ENCODE peak calls at places on chromosomes 1 and 21, in eight cellular contexts. G, T, O, P, K, F, X and S are unnamed samples.

GRCh38 chr21:29305068-29305467 is 6.3 kb downstream of the BACH1 start:
- DNase-seq in F (no peak), T (no peak), G (no peak), O (no peak), X (no peak), P (no peak), K (no peak), S (no peak)

GRCh38 chr1:53577141-53578100 is 118.2 kb downstream of the DMRTB1 start:
- DNase-seq in T (no peak), K (no peak), F (no peak), P (no peak), X (no peak), G (no peak), O (peak; percentile 6), S (no peak)

GRCh38 chr1:61244114-61244513 is 161.8 kb downstream of the NFIA start:
- DNase-seq in X (no peak), T (no peak), F (peak; percentile 45), K (no peak), P (no peak), G (no peak), O (no peak), S (no peak)

GRCh38 chr1:61097326-61097725 is 15.0 kb downstream of the NFIA start:
- DNase-seq in P (no peak), G (no peak), T (no peak), K (no peak), X (no peak), F (peak; percentile 55), O (no peak), S (no peak)

GRCh38 chr1:77847621-77848080 is 40.8 kb upstream of the NEXN start:
- DNase-seq in O (no peak), P (no peak), F (no peak), G (no peak), T (no peak), X (no peak), K (no peak), S (no peak)

GRCh38 chr1:201357636-201358348 is 19.7 kb downstream of the TNNT2 start:
- DNase-seq in G (no peak), T (no peak), O (no peak), F (no peak), P (no peak), X (no peak), K (no peak), S (no peak)

GRCh38 chr1:234617986-234618725 is 8.2 kb upstream of the IRF2BP2 start:
- DNase-seq in X (no peak), K (no peak), G (no peak), O (no peak), F (peak; percentile 87), P (no peak), T (no peak), S (no peak)

GRCh38 chr1:182625716-182626504 is 21.7 kb upstream of the RGS16 start:
- DNase-seq in F (no peak), O (no peak), T (no peak), G (no peak), P (no peak), X (no peak), K (no peak), S (no peak)

GRCh38 chr1:151189638-151190445 is at the start of gene VPS72:
- DNase-seq in T (peak; percentile 93), P (peak; percentile 90), F (peak; percentile 72), X (peak; percentile 89), G (peak; percentile 85), K (peak; percentile 90), O (peak; percentile 82), S (peak; percentile 85)

GRCh38 chr1:240667351-240667750 is 55.4 kb upstream of the GREM2 start:
- DNase-seq in G (no peak), O (no peak), F (no peak), T (no peak), X (no peak), K (no peak), P (no peak), S (no peak)

GRCh38 chr1:87386217-87386790 is 57.6 kb downstream of the LMO4 start:
- DNase-seq in F (no peak), P (no peak), K (peak; percentile 74), X (no peak), G (no peak), O (no peak), T (no peak), S (no peak)

GRCh38 chr1:226111865-226112395 is 49.4 kb downstream of the H3-3A start:
- DNase-seq in T (no peak), F (no peak), G (no peak), O (no peak), X (no peak), K (no peak), P (no peak), S (no peak)

GRCh38 chr1:5947071-5947821 is 45.0 kb downstream of the NPHP4 start:
- DNase-seq in K (no peak), X (no peak), P (no peak), G (no peak), O (no peak), T (no peak), F (no peak), S (no peak)

GRCh38 chr1:113205980-113206766 is 133.2 kb downstream of the LRIG2 start:
- DNase-seq in F (no peak), X (no peak), T (no peak), K (no peak), P (no peak), G (no peak), O (no peak), S (no peak)

GRCh38 chr1:186094170-186094569 is 280.9 kb downstream of the TPR start:
- DNase-seq in O (no peak), P (no peak), G (no peak), F (no peak), K (no peak), T (no peak), X (no peak), S (no peak)

GRCh38 chr21:43340491-43341348 is 86.2 kb downstream of the SIK1 start:
- DNase-seq in G (no peak), F (peak; percentile 51), O (no peak), K (peak; percentile 53), X (no peak), P (no peak), T (no peak), S (no peak)

GRCh38 chr1:159953866-159954515 is at the start of gene SLAMF9:
- DNase-seq in K (no peak), G (no peak), F (no peak), X (no peak), P (no peak), T (no peak), O (no peak), S (no peak)

GRCh38 chr1:15090373-15090772 is 63.2 kb upstream of the TMEM51 start:
- DNase-seq in P (peak; percentile 13), X (no peak), F (no peak), T (no peak), G (no peak), O (no peak), K (peak; percentile 90), S (peak; percentile 3)

GRCh38 chr21:16851054-16851453 is 661.8 kb upstream of the CXADR start:
- DNase-seq in X (no peak), P (no peak), G (no peak), K (no peak), T (no peak), F (no peak), O (no peak), S (no peak)

GRCh38 chr1:21701401-21701800 is 32.2 kb upstream of the RAP1GAP start:
- DNase-seq in O (no peak), F (no peak), K (no peak), G (no peak), T (no peak), P (no peak), X (no peak), S (no peak)

GRCh38 chr1:156894001-156894400 is 483 bp downstream of the PEAR1 start:
- DNase-seq in X (no peak), P (no peak), G (no peak), T (no peak), K (no peak), F (no peak), O (no peak), S (no peak)

GRCh38 chr1:66732407-66733166 is 19.7 kb upstream of the DYNLT5 start:
- DNase-seq in K (no peak), F (no peak), O (no peak), G (no peak), T (no peak), P (no peak), X (no peak), S (no peak)

GRCh38 chr1:201708085-201708512 is 120.9 kb upstream of the IPO9 start:
- DNase-seq in G (peak; percentile 48), P (no peak), T (no peak), O (peak; percentile 52), F (peak; percentile 65), K (no peak), X (no peak), S (no peak)

GRCh38 chr21:44365251-44365966 is 12.0 kb downstream of the TRPM2 start:
- DNase-seq in T (no peak), F (no peak), X (no peak), P (no peak), K (no peak), O (no peak), G (no peak), S (no peak)

GRCh38 chr21:34974162-34974981 is 74.7 kb downstream of the RUNX1 start:
- DNase-seq in X (peak; percentile 60), K (peak; percentile 72), G (no peak), P (peak; percentile 68), F (no peak), T (no peak), O (no peak), S (peak; percentile 78)